ENCODE peak calls at places on chromosomes 11 and 22, in eight cellular contexts. Y, D, E, O, S, T, V and Z are unnamed samples.

GRCh38 chr22:42794551-42795510 is 62.2 kb downstream of the ARFGAP3 start:
- DNase-seq in Y (no peak), S (no peak), T (no peak), E (peak; percentile 20), V (no peak), O (no peak), D (no peak), Z (no peak)

GRCh38 chr22:38935023-38935422 is 22.4 kb upstream of the APOBEC3A start:
- DNase-seq in O (no peak), V (no peak), D (peak; percentile 3), S (no peak), T (no peak), Y (no peak), E (peak; percentile 100), Z (no peak)

GRCh38 chr11:31826530-31827438 is 15.7 kb upstream of the PAX6 start:
- DNase-seq in O (peak; percentile 23), Y (no peak), T (peak; percentile 27), D (no peak), E (no peak), V (no peak), S (no peak), Z (peak; percentile 71)

GRCh38 chr11:43835104-43835503 is 45.5 kb upstream of the ALKBH3 start:
- DNase-seq in S (no peak), E (peak; percentile 45), Y (no peak), O (no peak), D (no peak), T (peak; percentile 67), V (peak; percentile 34), Z (no peak)

GRCh38 chr11:74072286-74072685 is 63.4 kb upstream of the UCP3 start:
- DNase-seq in T (no peak), E (no peak), S (no peak), D (no peak), O (no peak), Y (no peak), V (no peak), Z (no peak)

GRCh38 chr11:43359432-43359818 is 705 bp downstream of the TTC17 start:
- DNase-seq in O (no peak), V (peak; percentile 20), D (peak; percentile 4), E (no peak), Y (no peak), S (no peak), T (peak; percentile 62), Z (no peak)

GRCh38 chr22:42933783-42934144 is 76.7 kb upstream of the ARFGAP3 start:
- DNase-seq in Y (no peak), E (no peak), S (no peak), V (peak; percentile 97), D (no peak), O (no peak), T (peak; percentile 36), Z (no peak)

GRCh38 chr22:50699001-50699753 is 26.6 kb downstream of the SHANK3 start:
- DNase-seq in S (peak; percentile 40), D (no peak), Y (no peak), V (no peak), E (no peak), T (no peak), O (no peak), Z (no peak)

GRCh38 chr11:37786214-37786755 is 1188.2 kb upstream of the RAG2 start:
- DNase-seq in O (no peak), D (no peak), V (peak; percentile 76), E (no peak), Y (no peak), S (no peak), T (no peak), Z (no peak)

GRCh38 chr11:17600316-17601205 is 53.5 kb downstream of the OTOG start:
- DNase-seq in D (no peak), Y (no peak), O (no peak), S (no peak), T (peak; percentile 66), E (peak; percentile 17), V (no peak), Z (no peak)

GRCh38 chr11:127791844-127792243 is 791.3 kb upstream of the KIRREL3 start:
- DNase-seq in E (no peak), V (no peak), S (no peak), D (no peak), Y (no peak), O (no peak), T (no peak), Z (no peak)

GRCh38 chr11:76443254-76443935 is 1.4 kb upstream of the EMSY start:
- DNase-seq in V (peak; percentile 13), T (peak; percentile 79), E (no peak), O (no peak), S (no peak), D (no peak), Y (no peak), Z (no peak)